ENCODE peak calls at places on chromosomes 16 and 17, in four cellular contexts. W, X, C and V are unnamed samples.

GRCh38 chr17:27081002-27081638 is 212.8 kb upstream of the WSB1 start:
- DNase-seq in W (no peak), X (no peak), C (no peak), V (no peak)

GRCh38 chr17:5705081-5705875 is 121.0 kb upstream of the NLRP1 start:
- DNase-seq in W (peak), X (peak), C (peak), V (peak)

GRCh38 chr17:35051579-35052239 is 11.8 kb downstream of the RFFL start:
- DNase-seq in W (no peak), X (no peak), C (no peak), V (no peak)

GRCh38 chr17:51258756-51259573 is 884 bp downstream of the MBTD1 start:
- DNase-seq in W (peak), X (peak), C (no peak), V (no peak)

GRCh38 chr16:75264531-75264998 is 13.1 kb upstream of the BCAR1 start:
- DNase-seq in W (no peak), X (no peak), C (no peak), V (peak)

GRCh38 chr17:7219434-7219811 is 213 bp downstream of the DLG4 start:
- DNase-seq in W (no peak), X (no peak), C (no peak), V (no peak)

GRCh38 chr17:76538281-76538931 is 897 bp upstream of the CYGB start:
- DNase-seq in W (no peak), X (no peak), C (no peak), V (peak)

GRCh38 chr17:40095944-40096791 is 4.2 kb downstream of the NR1D1 start:
- DNase-seq in W (no peak), X (no peak), C (no peak), V (no peak)

GRCh38 chr17:77501101-77501566 is 360.4 kb downstream of the SEC14L1 start:
- DNase-seq in W (peak), X (peak), C (no peak), V (peak)

GRCh38 chr17:81348097-81349055 is 46.9 kb upstream of the BAHCC1 start:
- DNase-seq in W (no peak), X (no peak), C (no peak), V (no peak)

GRCh38 chr17:73623247-73623646 is 21.0 kb downstream of the SDK2 start:
- DNase-seq in W (no peak), X (no peak), C (no peak), V (no peak)

GRCh38 chr17:80763293-80763867 is 218.7 kb downstream of the RPTOR start:
- DNase-seq in W (no peak), X (no peak), C (no peak), V (no peak)

GRCh38 chr17:68290955-68291835 is at the start of the genes ARSG and SLC16A6:
- DNase-seq in W (peak), X (peak), C (peak), V (peak)

GRCh38 chr17:50212121-50212843 is 10.9 kb upstream of the COL1A1 start:
- DNase-seq in W (no peak), X (peak), C (peak), V (peak)

GRCh38 chr16:85126731-85127662 is 14.7 kb upstream of the CIBAR2 start:
- DNase-seq in W (peak), X (peak), C (peak), V (peak)

GRCh38 chr17:4968166-4968915 is 724 bp upstream of the SPAG7 start:
- DNase-seq in W (peak), X (peak), C (peak), V (peak)

GRCh38 chr16:70529051-70529777 is 5.6 kb downstream of the SF3B3 start:
- DNase-seq in W (no peak), X (peak), C (no peak), V (peak)

GRCh38 chr16:19666451-19666850 is 51.6 kb downstream of the KNOP1 start:
- DNase-seq in W (no peak), X (no peak), C (no peak), V (no peak)

GRCh38 chr17:81405382-81406005 is 10.2 kb downstream of the BAHCC1 start:
- DNase-seq in W (no peak), X (no peak), C (no peak), V (no peak)

GRCh38 chr17:72967263-72967962 is 125.1 kb downstream of the SLC39A11 start:
- DNase-seq in W (no peak), X (no peak), C (no peak), V (no peak)

GRCh38 chr17:7440823-7441174 is 1.5 kb downstream of the FGF11 start:
- DNase-seq in W (peak), X (peak), C (no peak), V (peak)

DNA sequence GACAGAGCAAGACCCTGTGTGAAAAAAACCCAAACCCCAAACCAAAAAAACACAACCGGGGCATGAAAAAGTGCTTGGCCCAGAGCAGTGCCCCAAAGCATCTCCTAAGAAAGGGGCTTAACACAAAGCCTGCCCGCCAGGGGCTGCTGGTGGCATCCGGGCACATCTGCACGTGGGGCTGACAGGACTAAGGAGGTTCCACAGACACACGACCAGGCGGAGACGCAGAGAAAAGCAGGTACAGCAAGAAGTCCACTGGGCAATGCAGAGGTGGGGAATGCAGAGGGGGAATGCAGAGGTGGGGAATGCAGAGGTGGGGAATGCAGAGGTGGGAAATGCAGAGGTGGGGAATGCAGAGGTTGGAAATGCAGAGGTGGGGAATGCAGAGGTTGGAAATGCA is 109.2 kb downstream of the ZNF778 start:
- DNase-seq in W (peak), X (no peak), C (no peak), V (no peak)
- TF ChIP-seq TEAD4 in W (no peak), X (no peak), C (peak), V (no peak)

GRCh38 chr17:38750044-38750311 is 1.8 kb upstream of the PCGF2 start:
- DNase-seq in W (no peak), X (no peak), C (no peak), V (no peak)

GRCh38 chr17:38749222-38750043 is 1.3 kb upstream of the PCGF2 start:
- DNase-seq in W (peak), X (peak), C (peak), V (peak)

GRCh38 chr17:38751144-38751802 is 1.3 kb upstream of the PSMB3 start:
- DNase-seq in W (no peak), X (no peak), C (no peak), V (peak)

GRCh38 chr17:38751803-38752118 is 780 bp upstream of the PSMB3 start:
- DNase-seq in W (peak), X (peak), C (peak), V (peak)

DNA sequence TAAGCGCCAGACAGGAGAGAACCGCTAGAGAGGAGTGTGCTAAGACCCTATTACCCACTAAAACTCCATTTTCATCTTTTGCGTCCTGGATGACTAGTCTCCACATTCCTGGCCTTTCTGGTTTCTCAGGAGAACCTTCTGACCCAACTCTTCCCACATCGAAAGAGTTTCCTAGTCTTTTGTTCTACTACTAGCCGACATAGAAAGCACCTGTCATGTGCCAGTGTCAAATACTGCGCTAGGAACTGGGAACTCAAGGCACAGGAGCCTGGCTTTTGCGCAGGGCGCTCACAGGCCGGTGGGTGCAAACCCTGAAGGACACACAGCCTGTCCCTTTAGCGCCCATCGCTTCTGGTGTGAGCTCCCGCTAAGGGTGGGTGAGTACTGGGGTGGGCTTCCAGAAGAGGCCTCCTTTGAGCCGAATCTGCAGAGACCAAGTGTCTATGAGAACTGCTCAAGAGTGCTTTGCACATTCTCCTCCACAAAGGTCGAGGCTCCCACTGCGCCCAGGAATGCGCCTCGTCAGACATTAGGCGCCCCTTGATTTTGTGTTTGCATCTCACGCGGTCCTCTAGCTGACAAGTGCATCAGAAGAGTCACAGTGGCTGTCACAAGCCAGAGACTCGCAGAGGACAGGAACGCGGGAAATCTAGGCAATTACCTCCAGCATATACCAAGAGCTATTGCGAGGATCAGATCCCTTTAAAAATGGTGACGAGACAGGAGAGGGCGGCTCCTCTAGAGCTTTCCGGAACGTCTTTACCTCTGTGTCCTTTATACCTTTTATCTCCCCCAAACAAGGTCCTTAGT is 2.0 kb upstream of the PSMB3 start:
- DNase-seq in W (peak), X (no peak), C (peak), V (no peak)
- TF ChIP-seq USF2 in W (no peak), X (no peak), C (no peak), V (no peak)

GRCh38 chr17:37598145-37598544 is 11.1 kb downstream of the SYNRG start:
- DNase-seq in W (no peak), X (no peak), C (no peak), V (no peak)

GRCh38 chr17:37592291-37592690 is 16.9 kb downstream of the SYNRG start:
- DNase-seq in W (no peak), X (no peak), C (no peak), V (no peak)
- TF ChIP-seq TEAD4 in W (no peak), X (no peak), C (no peak), V (no peak)

GRCh38 chr16:71210-71539 is 1.3 kb downstream of the RHBDF1 start:
- DNase-seq in W (no peak), X (no peak), C (no peak), V (no peak)

GRCh38 chr16:74437-75318 is 2.2 kb upstream of the RHBDF1 start:
- DNase-seq in W (peak), X (no peak), C (no peak), V (no peak)

GRCh38 chr16:74025-74424 is 1.6 kb upstream of the RHBDF1 start:
- DNase-seq in W (no peak), X (no peak), C (no peak), V (no peak)

GRCh38 chr16:71540-72341 is 690 bp downstream of the RHBDF1 start:
- DNase-seq in W (peak), X (peak), C (peak), V (peak)

GRCh38 chr16:72561-73537 is at the start of gene RHBDF1:
- DNase-seq in W (peak), X (peak), C (peak), V (peak)
- TF ChIP-seq USF2 in W (no peak), X (no peak), C (no peak), V (no peak)

GRCh38 chr16:3734758-3735221 is 17.5 kb upstream of the TRAP1 start:
- DNase-seq in W (no peak), X (no peak), C (no peak), V (no peak)
- TF ChIP-seq TEAD4 in W (no peak), X (no peak), C (no peak), V (no peak)